ENCODE peak calls at places on chromosomes 12 and 14, in nine cellular contexts. M is AG04450, F is AG10803, K is endothelial cell, W is fibroblast of lung, T is progenitor cell of endocrine pancreas, B is BJ, P is pancreas, S is foreskin keratinocyte. N is an unnamed sample.

GRCh38 chr12:86264451-86265328 is 8.5 kb upstream of the MGAT4C start:
- DNase-seq in M (no peak), F (no peak), K (peak), W (no peak), T (peak), B (no peak), P (peak), S (peak), N (peak)

GRCh38 chr12:62214847-62215246 is 45.4 kb upstream of the USP15 start:
- DNase-seq in M (no peak), F (no peak), K (no peak), W (no peak), T (no peak), B (no peak), P (no peak), S (no peak), N (no peak)

GRCh38 chr12:14185441-14186192 is 179.9 kb upstream of the ATF7IP start:
- DNase-seq in M (peak), F (peak), K (peak), W (peak), T (peak), B (no peak), P (no peak), S (no peak), N (peak)

GRCh38 chr14:22545842-22546721 is 42.9 kb downstream of the DAD1 start:
- DNase-seq in M (peak), F (peak), K (peak), W (peak), T (no peak), B (peak), P (no peak), S (no peak), N (no peak)

GRCh38 chr14:20630340-20631022 is 11.0 kb downstream of the OR6S1 start:
- DNase-seq in M (no peak), F (peak), K (peak), W (peak), T (no peak), B (no peak), P (no peak), S (peak), N (peak)

GRCh38 chr14:58824796-58825195 is 187.0 kb downstream of the DACT1 start:
- DNase-seq in M (no peak), F (no peak), K (no peak), W (no peak), T (no peak), B (no peak), P (no peak), S (no peak), N (no peak)

GRCh38 chr14:95319312-95320075 is at the start of gene CLMN:
- DNase-seq in M (no peak), F (peak), K (peak), W (peak), T (peak), B (no peak), P (peak), S (no peak), N (peak)

GRCh38 chr14:58239259-58240210 is 5.1 kb upstream of the PSMA3 start:
- DNase-seq in M (no peak), F (peak), K (peak), W (peak), T (peak), B (no peak), P (peak), S (no peak), N (peak)

GRCh38 chr12:29544428-29545101 is 47.1 kb upstream of the OVCH1 start:
- DNase-seq in M (no peak), F (no peak), K (no peak), W (no peak), T (no peak), B (no peak), P (no peak), S (no peak), N (no peak)

GRCh38 chr14:94022532-94023411 is 3.4 kb upstream of the OTUB2 start:
- DNase-seq in M (no peak), F (no peak), K (no peak), W (no peak), T (no peak), B (no peak), P (no peak), S (no peak), N (no peak)

GRCh38 chr12:572532-572899 is 90.7 kb downstream of the NINJ2 start:
- DNase-seq in M (no peak), F (no peak), K (no peak), W (peak), T (no peak), B (no peak), P (no peak), S (peak), N (no peak)

GRCh38 chr14:69346710-69347109 is 51.4 kb downstream of the ERH start:
- DNase-seq in M (no peak), F (no peak), K (peak), W (peak), T (peak), B (no peak), P (no peak), S (no peak), N (peak)

GRCh38 chr12:700061-700460 is 36.8 kb upstream of the NINJ2 start:
- DNase-seq in M (no peak), F (no peak), K (no peak), W (no peak), T (no peak), B (no peak), P (no peak), S (no peak), N (no peak)

GRCh38 chr12:17062296-17063061 is 456.5 kb upstream of the LMO3 start:
- DNase-seq in M (no peak), F (no peak), K (no peak), W (no peak), T (no peak), B (no peak), P (no peak), S (peak), N (no peak)

GRCh38 chr12:2586159-2587035 is 208.4 kb upstream of the FKBP4 start:
- DNase-seq in M (no peak), F (no peak), K (no peak), W (peak), T (no peak), B (no peak), P (no peak), S (no peak), N (no peak)

GRCh38 chr12:115070313-115070712 is 386.3 kb upstream of the TBX3 start:
- DNase-seq in M (no peak), F (no peak), K (no peak), W (peak), T (no peak), B (no peak), P (no peak), S (peak), N (no peak)

GRCh38 chr14:52266179-52266578 is 1.3 kb upstream of the PTGDR start:
- DNase-seq in M (no peak), F (peak), K (no peak), W (peak), T (no peak), B (no peak), P (no peak), S (no peak), N (no peak)

GRCh38 chr12:124915249-124916236 is 1.1 kb upstream of the UBC start:
- DNase-seq in M (no peak), F (peak), K (no peak), W (no peak), T (no peak), B (no peak), P (no peak), S (no peak), N (no peak)

GRCh38 chr12:70032076-70032475 is 207.0 kb downstream of the MYRFL start:
- DNase-seq in M (no peak), F (peak), K (no peak), W (no peak), T (no peak), B (no peak), P (no peak), S (no peak), N (no peak)

DNA sequence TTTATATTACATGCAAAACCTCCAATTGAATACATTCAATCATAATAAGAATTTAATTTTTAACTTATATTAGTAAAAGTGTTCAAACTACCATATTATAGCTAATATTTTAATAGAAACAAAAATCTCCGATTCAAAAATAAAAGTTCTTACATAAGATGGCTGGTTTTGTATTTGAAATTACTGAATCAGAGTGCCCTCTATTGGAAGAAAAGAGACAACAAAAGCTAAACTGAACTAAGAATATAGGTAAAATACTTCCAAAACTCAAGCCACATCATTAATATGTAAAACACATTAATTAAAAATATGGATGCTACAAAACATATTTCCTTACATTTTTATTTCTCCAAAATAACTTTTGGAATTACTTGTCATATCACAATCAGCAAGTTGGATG is 120.3 kb downstream of the GARIN6 start:
- DNase-seq in M (no peak), F (peak), K (no peak), W (peak), T (no peak), B (no peak), P (no peak), S (peak), N (no peak)
- TF ChIP-seq CTCF in M (peak), F (peak), K (peak), W (peak), T (peak), B (peak), P (peak), S (peak), N (peak)

GRCh38 chr12:4530982-4531586 is 7.6 kb upstream of the RAD51AP1 start:
- DNase-seq in M (no peak), F (no peak), K (no peak), W (no peak), T (no peak), B (no peak), P (no peak), S (no peak), N (no peak)

GRCh38 chr12:4526923-4527546 is 11.7 kb upstream of the RAD51AP1 start:
- DNase-seq in M (no peak), F (peak), K (no peak), W (peak), T (no peak), B (no peak), P (no peak), S (no peak), N (no peak)
- TF ChIP-seq CTCF in M (peak), F (peak), K (peak), W (peak), T (peak), B (peak), P (peak), S (peak), N (peak)

GRCh38 chr14:53741379-53742225 is 215.0 kb downstream of the BMP4 start:
- DNase-seq in M (no peak), F (no peak), K (no peak), W (peak), T (no peak), B (no peak), P (no peak), S (no peak), N (no peak)

GRCh38 chr14:53742226-53742607 is 214.4 kb downstream of the BMP4 start:
- DNase-seq in M (no peak), F (no peak), K (no peak), W (peak), T (no peak), B (no peak), P (no peak), S (no peak), N (no peak)

GRCh38 chr14:53744846-53745245 is 211.8 kb downstream of the BMP4 start:
- DNase-seq in M (no peak), F (no peak), K (no peak), W (no peak), T (no peak), B (no peak), P (no peak), S (no peak), N (no peak)

GRCh38 chr14:53740570-53740969 is 216.1 kb downstream of the BMP4 start:
- DNase-seq in M (no peak), F (no peak), K (no peak), W (no peak), T (no peak), B (no peak), P (no peak), S (no peak), N (no peak)
- TF ChIP-seq CTCF in M (no peak), F (no peak), K (no peak), W (no peak), T (no peak), B (no peak), P (no peak), S (no peak), N (no peak)

GRCh38 chr12:54773593-54773992 is 80.7 kb upstream of the MUCL1 start:
- DNase-seq in M (no peak), F (no peak), K (no peak), W (no peak), T (no peak), B (no peak), P (no peak), S (no peak), N (no peak)
- TF ChIP-seq CTCF in M (no peak), F (no peak), K (no peak), W (no peak), T (no peak), B (no peak), P (no peak), S (no peak), N (no peak)

GRCh38 chr14:88439088-88439487 is 53.6 kb downstream of the SPATA7 start:
- DNase-seq in M (no peak), F (no peak), K (no peak), W (no peak), T (no peak), B (no peak), P (no peak), S (no peak), N (no peak)

GRCh38 chr14:88437659-88438058 is 52.2 kb downstream of the SPATA7 start:
- DNase-seq in M (no peak), F (no peak), K (no peak), W (no peak), T (no peak), B (no peak), P (no peak), S (no peak), N (no peak)
- TF ChIP-seq CTCF in M (peak), F (no peak), K (no peak), W (peak), T (no peak), B (peak), P (no peak), S (peak), N (no peak)

GRCh38 chr12:59372971-59373370 is 222.9 kb upstream of the SLC16A7 start:
- DNase-seq in M (peak), F (peak), K (peak), W (peak), T (no peak), B (no peak), P (no peak), S (peak), N (peak)
- TF ChIP-seq CTCF in M (peak), F (peak), K (no peak), W (peak), T (peak), B (peak), P (no peak), S (peak), N (peak)

DNA sequence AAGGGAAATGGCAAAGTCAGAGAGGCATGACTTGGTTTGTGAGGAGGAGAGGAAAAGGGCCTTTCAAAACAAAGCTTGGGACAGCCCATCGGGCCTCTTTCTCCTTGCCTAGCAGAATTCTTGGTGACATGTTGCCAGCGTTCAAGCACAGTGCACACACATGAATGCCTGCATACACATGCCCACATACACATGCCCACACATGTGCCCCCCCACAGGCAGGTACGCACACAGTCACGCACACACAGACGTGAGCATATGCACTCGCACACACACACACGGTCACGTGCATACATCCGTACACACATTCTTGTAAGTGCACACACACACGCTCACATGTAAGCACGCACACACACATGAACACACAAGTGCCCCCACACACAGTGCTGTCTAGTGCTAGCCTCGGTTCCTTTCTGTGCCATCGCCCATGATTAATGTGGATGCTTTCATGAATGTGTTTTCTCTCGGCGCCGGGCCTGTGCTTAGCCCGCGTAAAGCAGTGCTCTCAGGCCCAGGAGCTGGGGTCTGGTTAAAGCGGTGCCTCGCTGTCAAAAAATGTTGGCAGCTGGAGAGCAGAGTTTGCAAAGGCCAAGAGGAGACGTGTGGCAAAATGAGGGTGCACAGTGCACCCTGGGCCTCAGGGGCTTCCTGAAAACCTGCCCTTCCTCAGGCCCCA is 328.8 kb upstream of the DIO3 start:
- DNase-seq in M (no peak), F (no peak), K (no peak), W (peak), T (no peak), B (no peak), P (no peak), S (no peak), N (no peak)
- TF ChIP-seq CTCF in M (no peak), F (no peak), K (no peak), W (no peak), T (no peak), B (no peak), P (no peak), S (no peak), N (no peak)

GRCh38 chr14:49691031-49691430 is 1.9 kb upstream of the KLHDC1 start:
- DNase-seq in M (no peak), F (no peak), K (no peak), W (no peak), T (no peak), B (no peak), P (no peak), S (no peak), N (no peak)

GRCh38 chr14:49688701-49689030 is 652 bp upstream of the POLE2 start:
- DNase-seq in M (no peak), F (no peak), K (no peak), W (no peak), T (no peak), B (no peak), P (no peak), S (peak), N (no peak)

GRCh38 chr14:49692191-49692757 is 646 bp upstream of the KLHDC1 start:
- DNase-seq in M (no peak), F (no peak), K (no peak), W (no peak), T (no peak), B (no peak), P (no peak), S (no peak), N (no peak)

GRCh38 chr14:49687942-49688700 is at the start of gene POLE2:
- DNase-seq in M (no peak), F (peak), K (peak), W (peak), T (peak), B (no peak), P (peak), S (peak), N (peak)

GRCh38 chr14:49692895-49693737 is at the start of gene KLHDC1:
- DNase-seq in M (peak), F (peak), K (peak), W (peak), T (peak), B (no peak), P (peak), S (peak), N (peak)
- TF ChIP-seq CTCF in M (no peak), F (no peak), K (no peak), W (no peak), T (no peak), B (no peak), P (no peak), S (no peak), N (no peak)

GRCh38 chr14:73662439-73663056 is 17.8 kb downstream of the DNAL1 start:
- DNase-seq in M (peak), F (peak), K (no peak), W (peak), T (no peak), B (peak), P (no peak), S (peak), N (no peak)
- TF ChIP-seq CTCF in M (peak), F (peak), K (no peak), W (peak), T (peak), B (peak), P (no peak), S (peak), N (no peak)